ENCODE peak calls at places on chromosomes 2 and 18, in four cellular contexts. P is NCI-H187; Z is activated CD4-positive, alpha-beta memory T cell treated with anti-CD3 and anti-CD28 coated beads, Interleukin-2, amount 10 ng/mL, durations not matched to agents 7 days and 5 days; J is sigmoid colon. S is an unnamed sample.

GRCh38 chr18:12005542-12006487 is 24.5 kb downstream of the IMPA2 start:
- DNase-seq in P (no peak), J (peak; percentile 29), Z (no peak), S (no peak)

GRCh38 chr2:105790467-105791118 is 45.9 kb downstream of the NCK2 start:
- DNase-seq in Z (no peak), P (no peak), J (no peak), S (no peak)

GRCh38 chr18:3458952-3459853 is 9.2 kb downstream of the TGIF1 start:
- DNase-seq in J (no peak), Z (no peak), P (no peak), S (peak; percentile 29)

GRCh38 chr18:66210875-66211274 is 393.0 kb downstream of the CDH19 start:
- DNase-seq in P (no peak), Z (no peak), J (no peak), S (no peak)

GRCh38 chr18:14935210-14935609 is 187.2 kb downstream of the ANKRD30B start:
- DNase-seq in Z (no peak), J (no peak), P (no peak), S (no peak)

GRCh38 chr2:6934758-6935638 is 17.8 kb downstream of the RNF144A start:
- DNase-seq in P (no peak), Z (no peak), J (no peak), S (no peak)

GRCh38 chr2:232520088-232520487 is at the start of gene PRSS56:
- DNase-seq in Z (no peak), P (no peak), J (no peak), S (no peak)

GRCh38 chr2:235170016-235170415 is 218.2 kb downstream of the SH3BP4 start:
- DNase-seq in P (no peak), J (no peak), Z (no peak), S (peak; percentile 72)

GRCh38 chr18:22167471-22168151 is 1.8 kb upstream of the GATA6 start:
- DNase-seq in J (no peak), Z (no peak), P (no peak), S (no peak)

GRCh38 chr2:219777388-219777787 is 150.0 kb downstream of the SLC4A3 start:
- DNase-seq in P (no peak), J (no peak), Z (no peak), S (no peak)

GRCh38 chr2:206713770-206714169 is 4.4 kb downstream of the DYTN start:
- DNase-seq in J (no peak), Z (no peak), P (no peak), S (no peak)

GRCh38 chr2:233976690-233977294 is 59.6 kb downstream of the TRPM8 start:
- DNase-seq in P (no peak), Z (peak; percentile 26), J (no peak), S (peak; percentile 70)

GRCh38 chr2:205047273-205047839 is 502.1 kb downstream of the PARD3B start:
- DNase-seq in J (no peak), P (no peak), Z (no peak), S (no peak)

GRCh38 chr2:138182276-138182675 is 218.0 kb downstream of the HNMT start:
- DNase-seq in Z (no peak), P (no peak), J (no peak), S (no peak)

GRCh38 chr2:205800804-205801203 is 118.5 kb downstream of the NRP2 start:
- DNase-seq in Z (no peak), J (peak; percentile 94), P (no peak), S (peak; percentile 1)

GRCh38 chr2:202577250-202578183 is 57.3 kb upstream of the FAM117B start:
- DNase-seq in J (no peak), P (no peak), Z (no peak), S (no peak)

GRCh38 chr18:8657050-8657820 is 48.0 kb downstream of the RAB12 start:
- DNase-seq in P (peak; percentile 49), Z (no peak), J (no peak), S (no peak)

GRCh38 chr2:233152541-233152940 is 92.4 kb downstream of the INPP5D start:
- DNase-seq in J (no peak), P (no peak), Z (no peak), S (no peak)

GRCh38 chr2:112985090-112985489 is 7.3 kb downstream of the IL36G start:
- DNase-seq in Z (peak; percentile 47), P (no peak), J (no peak), S (no peak)

GRCh38 chr2:151071382-151071781 is 190.3 kb downstream of the RBM43 start:
- DNase-seq in P (no peak), J (no peak), Z (no peak), S (peak; percentile 62)

GRCh38 chr2:167749016-167749415 is 498.4 kb downstream of the STK39 start:
- DNase-seq in Z (no peak), J (no peak), P (no peak), S (no peak)

GRCh38 chr2:233059797-233060499 is at the start of gene INPP5D:
- DNase-seq in J (peak; percentile 70), P (no peak), Z (peak; percentile 83), S (no peak)

GRCh38 chr2:203891474-203891873 is 23.9 kb downstream of the CTLA4 start:
- DNase-seq in P (no peak), J (peak; percentile 67), Z (peak; percentile 69), S (peak; percentile 2)

GRCh38 chr2:192345287-192345686 is 150.6 kb upstream of the TMEFF2 start:
- DNase-seq in Z (no peak), P (no peak), J (no peak), S (no peak)

GRCh38 chr2:88059979-88060906 is 4.7 kb upstream of the KRCC1 start:
- DNase-seq in J (no peak), Z (peak; percentile 25), P (no peak), S (peak; percentile 19)

GRCh38 chr2:30741576-30741975 is 65.7 kb downstream of the CAPN13 start:
- DNase-seq in Z (no peak), P (no peak), J (peak; percentile 29), S (no peak)

GRCh38 chr2:239569401-239570090 is 168.7 kb upstream of the HDAC4 start:
- DNase-seq in J (no peak), P (no peak), Z (no peak), S (no peak)

GRCh38 chr2:197028230-197028629 is 101.7 kb upstream of the PGAP1 start:
- DNase-seq in P (no peak), Z (no peak), J (no peak), S (peak; percentile 55)

GRCh38 chr18:53261241-53261640 is 921.2 kb downstream of the DCC start:
- DNase-seq in J (no peak), Z (no peak), P (no peak), S (no peak)

GRCh38 chr2:45190481-45190880 is 181.2 kb upstream of the SIX2 start:
- DNase-seq in P (no peak), J (no peak), Z (no peak), S (no peak)

GRCh38 chr2:218323526-218324472 is 31.5 kb upstream of the TMBIM1 start:
- DNase-seq in P (no peak), Z (no peak), J (no peak), S (no peak)

GRCh38 chr2:3073196-3073595 is 304.4 kb downstream of the EIPR1 start:
- DNase-seq in P (no peak), Z (no peak), J (no peak), S (no peak)

GRCh38 chr2:42136832-42137821 is 32.0 kb upstream of the EML4 start:
- DNase-seq in Z (no peak), J (no peak), P (no peak), S (no peak)

GRCh38 chr18:2854871-2855270 is 8.1 kb downstream of the EMILIN2 start:
- DNase-seq in J (peak; percentile 64), Z (no peak), P (no peak), S (no peak)

GRCh38 chr2:60998628-60999545 is 18.6 kb upstream of the PEX13 start:
- DNase-seq in P (peak; percentile 23), J (no peak), Z (no peak), S (peak; percentile 47)

GRCh38 chr2:2623939-2624338 is 292.9 kb upstream of the MYT1L start:
- DNase-seq in Z (no peak), J (no peak), P (no peak), S (no peak)

GRCh38 chr2:157830696-157831570 is 45.2 kb downstream of the ACVR1 start:
- DNase-seq in Z (no peak), J (no peak), P (no peak), S (peak; percentile 91)

S was measured in HFFc6.